ENCODE peak calls at places on chromosomes 3 and 15, in seven cellular contexts. D is CD8-positive, alpha-beta memory T cell; A is WERI-Rb-1; Z is endothelial cell of umbilical vein; E is A549; N is hepatocyte; R is astrocyte. H is an unnamed sample.

GRCh38 chr15:101409621-101410020 is 79.9 kb downstream of the PCSK6 start:
- DNase-seq in D (no peak), A (no peak), Z (no peak), E (no peak), N (no peak), R (no peak), H (no peak)

GRCh38 chr3:185176756-185177359 is 24.0 kb upstream of the C3orf70 start:
- DNase-seq in D (no peak), A (peak; percentile 37), Z (peak; percentile 48), E (peak; percentile 18), N (peak; percentile 47), R (no peak), H (peak; percentile 20)

GRCh38 chr3:52431459-52432223 is 13.3 kb downstream of the SEMA3G start:
- DNase-seq in D (no peak), A (no peak), Z (no peak), E (no peak), N (no peak), R (no peak), H (peak; percentile 31)

GRCh38 chr3:27483117-27484001 is 825 bp downstream of the SLC4A7 start:
- DNase-seq in D (peak; percentile 39), A (peak; percentile 47), Z (peak; percentile 80), E (peak; percentile 78), N (peak; percentile 69), R (peak; percentile 86), H (peak; percentile 53)

GRCh38 chr3:104907507-104907906 is 459.2 kb upstream of the ALCAM start:
- DNase-seq in D (no peak), A (no peak), Z (peak; percentile 89), E (no peak), N (no peak), R (peak; percentile 78), H (no peak)

GRCh38 chr15:89101302-89102191 is 13.3 kb downstream of the ABHD2 start:
- DNase-seq in D (no peak), A (no peak), Z (peak; percentile 91), E (peak; percentile 98), N (peak; percentile 78), R (peak; percentile 100), H (peak; percentile 68)

GRCh38 chr3:165712382-165712781 is 124.8 kb downstream of the BCHE start:
- DNase-seq in D (no peak), A (no peak), Z (no peak), E (no peak), N (no peak), R (no peak), H (no peak)

GRCh38 chr3:447671-448070 is 251.1 kb downstream of the CHL1 start:
- DNase-seq in D (no peak), A (no peak), Z (no peak), E (no peak), N (no peak), R (no peak), H (no peak)

GRCh38 chr3:102673271-102674115 is 238.7 kb downstream of the ZPLD1 start:
- DNase-seq in D (peak; percentile 26), A (peak; percentile 76), Z (peak; percentile 53), E (peak; percentile 53), N (peak; percentile 84), R (peak; percentile 17), H (peak; percentile 53)

GRCh38 chr3:65158023-65158422 is 470.2 kb upstream of the ADAMTS9 start:
- DNase-seq in D (no peak), A (no peak), Z (no peak), E (no peak), N (no peak), R (no peak), H (no peak)

GRCh38 chr15:26358708-26359107 is 414.2 kb downstream of the GABRB3 start:
- DNase-seq in D (no peak), A (no peak), Z (no peak), E (no peak), N (no peak), R (no peak), H (no peak)
- H3K27ac ChIP-seq in D (no peak overlapping the region), A (no peak overlapping the region), Z (no peak overlapping the region), E (no peak overlapping the region), N (no peak overlapping the region), R (no peak overlapping the region), H (no peak overlapping the region)

GRCh38 chr3:15097889-15098288 is 1.1 kb downstream of the RBSN start:
- DNase-seq in D (no peak), A (no peak), Z (no peak), E (no peak), N (no peak), R (peak; percentile 56), H (no peak)

GRCh38 chr3:15096026-15096425 is 2.9 kb downstream of the RBSN start:
- DNase-seq in D (no peak), A (no peak), Z (no peak), E (no peak), N (no peak), R (no peak), H (no peak)

GRCh38 chr3:15099364-15100098 is 583 bp upstream of the RBSN start:
- DNase-seq in D (no peak), A (no peak), Z (no peak), E (no peak), N (no peak), R (no peak), H (no peak)

GRCh38 chr3:15102256-15102655 is 3.3 kb upstream of the RBSN start:
- DNase-seq in D (no peak), A (no peak), Z (no peak), E (no peak), N (no peak), R (no peak), H (peak; percentile 84)

DNA sequence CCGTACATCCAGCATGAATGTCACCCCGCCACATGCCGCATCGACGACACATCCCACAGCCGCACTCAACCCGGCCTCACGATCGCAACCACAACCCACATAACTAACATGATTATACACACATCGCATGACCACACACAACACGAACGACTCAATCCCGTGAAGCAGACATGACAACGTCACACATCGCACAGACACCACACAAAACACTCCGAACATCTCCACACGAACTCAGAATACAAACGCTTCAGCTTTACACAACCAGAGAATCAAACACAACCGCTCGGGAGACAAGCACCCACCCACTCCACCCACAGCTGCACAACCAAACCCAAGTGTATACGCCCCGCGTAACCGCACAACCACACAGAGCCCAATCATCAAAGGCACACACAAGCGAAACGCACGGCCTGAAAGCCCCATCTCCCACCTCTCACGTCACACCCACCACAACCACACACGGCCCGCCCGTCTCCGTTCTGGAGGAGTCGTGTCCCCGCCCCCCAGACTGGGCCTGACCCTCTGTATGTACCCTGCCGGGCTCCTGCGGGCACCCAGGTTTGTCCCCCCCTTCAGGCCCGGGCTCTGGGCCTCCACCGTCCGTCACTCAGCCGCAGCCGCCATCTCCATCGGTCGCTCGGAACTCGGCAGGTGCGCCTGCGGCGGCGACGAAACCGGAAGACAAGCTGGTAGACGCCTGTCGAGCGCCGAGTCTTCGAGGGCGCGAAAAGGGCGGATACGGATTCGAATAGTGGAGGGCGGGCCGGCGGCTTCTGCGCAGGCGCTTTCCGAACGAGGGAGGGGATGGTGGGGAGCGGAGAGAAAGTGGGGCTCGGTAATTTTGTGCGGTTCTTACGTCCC is at the start of gene RBSN:
- DNase-seq in D (peak; percentile 95), A (peak; percentile 96), Z (peak; percentile 96), E (peak; percentile 92), N (peak; percentile 97), R (peak; percentile 89), H (peak; percentile 96)
- H3K27ac ChIP-seq in D (peak within 1 kb of the TSS; percentile 98), A (peak within 1 kb of the TSS; percentile 71), Z (peak within 1 kb of the TSS; percentile 45), E (peak within 1 kb of the TSS; percentile 88), N (peak within 1 kb of the TSS; percentile 89), R (peak within 1 kb of the TSS; percentile 91), H (peak within 1 kb of the TSS; percentile 86)

DNA sequence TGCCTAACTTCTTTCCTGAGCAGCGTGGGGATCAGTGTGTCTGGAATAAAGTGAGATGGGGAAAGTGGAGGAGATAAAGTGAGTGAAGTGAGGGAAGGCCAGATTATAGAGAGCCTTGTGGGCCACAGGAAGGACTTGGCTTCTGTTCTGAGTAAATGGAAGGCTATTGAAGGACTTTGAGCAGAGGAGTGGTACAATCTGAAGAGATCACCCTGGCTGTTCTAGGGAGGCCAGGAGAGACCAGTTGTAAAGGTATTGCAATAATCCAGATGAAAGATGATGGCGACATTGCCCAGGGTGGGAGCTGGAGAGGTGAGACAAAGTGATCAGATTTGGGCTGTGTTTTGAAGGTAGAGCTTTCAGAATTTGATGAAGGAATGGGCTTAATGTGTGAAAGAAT is 46.8 kb upstream of the NEO1 start:
- DNase-seq in D (no peak), A (no peak), Z (no peak), E (no peak), N (no peak), R (no peak), H (no peak)
- H3K27ac ChIP-seq in D (no peak overlapping the region), A (no peak overlapping the region), Z (no peak overlapping the region), E (no peak overlapping the region), N (peak overlapping the region; percentile 45), R (no peak overlapping the region), H (no peak overlapping the region)

GRCh38 chr15:73937313-73937695 is 11.0 kb downstream of the LOXL1 start:
- DNase-seq in D (no peak), A (no peak), Z (no peak), E (no peak), N (no peak), R (no peak), H (no peak)
- H3K27ac ChIP-seq in D (no peak overlapping the region), A (peak overlapping the region; percentile 90), Z (no peak overlapping the region), E (no peak overlapping the region), N (no peak overlapping the region), R (no peak overlapping the region), H (no peak overlapping the region)

GRCh38 chr15:39770748-39771689 is 11.6 kb downstream of the FSIP1 start:
- DNase-seq in D (no peak), A (no peak), Z (no peak), E (no peak), N (no peak), R (peak; percentile 86), H (no peak)
- H3K27ac ChIP-seq in D (no peak overlapping the region), A (no peak overlapping the region), Z (no peak overlapping the region), E (no peak overlapping the region), N (peak overlapping the region; percentile 50), R (peak overlapping the region; percentile 21), H (peak overlapping the region; percentile 57)

GRCh38 chr15:28923726-28924280 is 38.0 kb downstream of the APBA2 start:
- DNase-seq in D (no peak), A (no peak), Z (no peak), E (no peak), N (no peak), R (no peak), H (no peak)
- H3K27ac ChIP-seq in D (no peak overlapping the region), A (no peak overlapping the region), Z (no peak overlapping the region), E (no peak overlapping the region), N (no peak overlapping the region), R (no peak overlapping the region), H (no peak overlapping the region)